ENCODE peak calls at places on chromosomes 3 and 15, in five cellular contexts. Z is T-helper 22 cell, T is HL-60, D is hypothalamus, N is mesenchymal stem cell. Y is an unnamed sample.

GRCh38 chr3:54235998-54236397 is 113.6 kb downstream of the CACNA2D3 start:
- DNase-seq in N (no peak), Z (no peak), T (no peak), D (no peak), Y (no peak)

GRCh38 chr3:151580592-151580991 is 119.7 kb upstream of the IGSF10 start:
- DNase-seq in N (peak; percentile 75), D (no peak), T (no peak), Z (no peak), Y (no peak)

GRCh38 chr15:49810651-49811175 is 189.9 kb downstream of the DTWD1 start:
- DNase-seq in T (no peak), D (no peak), Z (no peak), N (no peak), Y (no peak)

GRCh38 chr3:152385761-152386160 is 117.0 kb downstream of the MBNL1 start:
- DNase-seq in Z (no peak), D (no peak), T (no peak), N (peak; percentile 75), Y (no peak)

GRCh38 chr3:183911087-183911486 is 26.4 kb upstream of the PARL start:
- DNase-seq in D (no peak), N (no peak), Z (no peak), T (no peak), Y (no peak)

GRCh38 chr3:36444909-36445308 is 64.6 kb downstream of the STAC start:
- DNase-seq in Z (no peak), T (no peak), D (no peak), N (no peak), Y (no peak)

GRCh38 chr15:57405133-57405532 is 28.8 kb downstream of the CGNL1 start:
- DNase-seq in T (no peak), Z (no peak), D (no peak), N (no peak), Y (no peak)

GRCh38 chr15:81784751-81785150 is 261.1 kb downstream of the MEX3B start:
- DNase-seq in Z (no peak), T (no peak), N (no peak), D (no peak), Y (no peak)

GRCh38 chr3:111035896-111036295 is 35.7 kb upstream of the NECTIN3 start:
- DNase-seq in T (no peak), D (no peak), Z (no peak), N (no peak), Y (no peak)

GRCh38 chr3:171788546-171789351 is 21.5 kb downstream of the PLD1 start:
- DNase-seq in D (no peak), N (peak; percentile 89), Z (no peak), T (no peak), Y (no peak)

GRCh38 chr3:35081902-35082301 is 557.4 kb upstream of the ARPP21 start:
- DNase-seq in D (no peak), T (no peak), Z (no peak), N (no peak), Y (no peak)

GRCh38 chr15:50390549-50391264 is 33.5 kb upstream of the USP8 start:
- DNase-seq in Z (no peak), N (no peak), T (peak; percentile 35), D (no peak), Y (no peak)

Y was measured in GM18507.